ENCODE peak calls at places on chromosomes 16 and 17, in nine cellular contexts. O, K, E, Q, A, U, G, J and W are unnamed samples.
A peak's percentile ranks its signal among the peaks of the same experiment; 100 is the strongest.

GRCh38 chr17:149897-150575 is 12.7 kb downstream of the SCGB1C2 start:
- DNase-seq in U (peak; percentile 4), K (no peak), A (no peak), Q (no peak), E (no peak), J (no peak), G (no peak), O (no peak), W (no peak)

GRCh38 chr17:70636517-70637133 is 467.3 kb downstream of the KCNJ2 start:
- DNase-seq in K (peak; percentile 26), E (no peak), J (no peak), G (no peak), A (no peak), O (peak; percentile 64), U (no peak), Q (peak; percentile 49), W (peak; percentile 70)

GRCh38 chr16:54645328-54645727 is 285.3 kb upstream of the IRX5 start:
- DNase-seq in U (no peak), Q (no peak), O (no peak), G (no peak), K (no peak), J (no peak), E (no peak), A (no peak), W (no peak)

GRCh38 chr16:81520560-81521135 is 76.0 kb downstream of the CMIP start:
- DNase-seq in Q (no peak), U (no peak), E (no peak), O (no peak), K (no peak), J (no peak), G (no peak), A (no peak), W (no peak)

GRCh38 chr17:60292697-60293096 is 99.2 kb downstream of the USP32 start:
- DNase-seq in G (no peak), K (no peak), O (no peak), U (no peak), J (no peak), E (no peak), Q (no peak), A (no peak), W (no peak)

GRCh38 chr16:12646490-12647274 is 157.0 kb downstream of the CPPED1 start:
- DNase-seq in U (no peak), O (no peak), J (no peak), K (peak; percentile 6), E (peak; percentile 77), Q (peak; percentile 24), G (no peak), A (no peak), W (peak; percentile 3)

GRCh38 chr16:78240459-78241222 is 141.2 kb downstream of the WWOX start:
- DNase-seq in O (no peak), K (no peak), G (no peak), A (no peak), U (no peak), E (no peak), Q (no peak), J (no peak), W (no peak)

GRCh38 chr16:17235147-17235817 is 235.5 kb downstream of the XYLT1 start:
- DNase-seq in U (no peak), O (no peak), E (no peak), A (no peak), G (no peak), Q (peak; percentile 25), J (no peak), K (no peak), W (no peak)

GRCh38 chr16:74999683-75000480 is 1.1 kb downstream of the ZNRF1 start:
- DNase-seq in U (peak; percentile 73), Q (no peak), K (peak; percentile 46), E (peak; percentile 61), J (no peak), A (peak; percentile 43), O (peak; percentile 42), G (no peak), W (no peak)

GRCh38 chr17:51759260-51759659 is 399.3 kb downstream of the CA10 start:
- DNase-seq in U (no peak), K (no peak), Q (no peak), E (no peak), A (no peak), J (no peak), G (no peak), O (no peak), W (no peak)

GRCh38 chr16:30488764-30489595 is 16.4 kb downstream of the ITGAL start:
- DNase-seq in G (no peak), K (no peak), J (no peak), A (no peak), U (no peak), Q (no peak), O (no peak), E (no peak), W (peak; percentile 29)

GRCh38 chr17:35752945-35753764 is at the start of gene GAS2L2:
- DNase-seq in Q (no peak), O (no peak), U (no peak), J (no peak), K (no peak), A (no peak), E (no peak), G (no peak), W (peak; percentile 30)

GRCh38 chr17:20966869-20967268 is 75.9 kb downstream of the USP22 start:
- DNase-seq in U (no peak), G (no peak), K (no peak), Q (no peak), O (no peak), A (no peak), E (no peak), J (no peak), W (no peak)

GRCh38 chr16:75301804-75302203 is 50.4 kb upstream of the BCAR1 start:
- DNase-seq in O (no peak), K (no peak), Q (no peak), A (no peak), E (no peak), G (no peak), U (no peak), J (no peak), W (no peak)

GRCh38 chr16:78551487-78552085 is 452.1 kb downstream of the WWOX start:
- DNase-seq in K (no peak), E (no peak), J (no peak), G (no peak), A (no peak), U (no peak), Q (no peak), O (no peak), W (no peak)

GRCh38 chr17:64008830-64009229 is 10.7 kb downstream of the PRR29 start:
- DNase-seq in G (no peak), A (no peak), J (no peak), K (no peak), O (no peak), U (no peak), E (no peak), Q (no peak), W (no peak)

GRCh38 chr17:2064980-2065785 is 10.3 kb downstream of the HIC1 start:
- DNase-seq in J (no peak), U (peak; percentile 71), K (peak; percentile 69), Q (peak; percentile 87), O (peak; percentile 80), G (no peak), A (peak; percentile 71), E (no peak), W (peak; percentile 92)

GRCh38 chr16:22693670-22694340 is 120.2 kb upstream of the HS3ST2 start:
- DNase-seq in A (no peak), J (no peak), O (no peak), G (no peak), U (no peak), Q (no peak), K (no peak), E (no peak), W (no peak)

GRCh38 chr16:29901607-29901945 is 1.3 kb downstream of the ASPHD1 start:
- DNase-seq in A (no peak), O (no peak), J (no peak), K (no peak), Q (no peak), U (no peak), G (no peak), E (no peak), W (no peak)

GRCh38 chr17:78359216-78359935 is 501 bp downstream of the SOCS3 start:
- DNase-seq in K (no peak), U (no peak), J (no peak), A (peak; percentile 43), G (no peak), E (no peak), O (peak; percentile 48), Q (no peak), W (peak; percentile 72)

GRCh38 chr17:48540213-48540612 is 4.7 kb downstream of the HOXB2 start:
- DNase-seq in K (peak; percentile 67), Q (no peak), U (no peak), E (no peak), J (no peak), G (no peak), A (no peak), O (no peak), W (no peak)
- H3K4me3 ChIP-seq in K (peak overlapping the region; percentile 1), Q (no peak overlapping the region), U (no peak overlapping the region), E (no peak overlapping the region), J (no peak overlapping the region), G (no peak overlapping the region), A (no peak overlapping the region), O (no peak overlapping the region), W (no peak overlapping the region)

GRCh38 chr16:67259705-67260104 is 10.9 kb downstream of the SLC9A5 start:
- DNase-seq in O (no peak), A (no peak), Q (no peak), E (no peak), K (no peak), J (no peak), U (no peak), G (no peak), W (no peak)
- TF ChIP-seq CTCF in O (no peak), A (no peak), Q (no peak), E (no peak), K (no peak), J (no peak), U (no peak), G (no peak), W (no peak)

GRCh38 chr17:3506054-3506453 is 30.3 kb downstream of the ASPA start:
- DNase-seq in E (no peak), Q (no peak), K (no peak), O (no peak), G (no peak), J (no peak), U (no peak), A (no peak), W (no peak)

GRCh38 chr17:3497101-3497500 is 21.3 kb downstream of the ASPA start:
- DNase-seq in U (no peak), A (no peak), K (no peak), Q (no peak), J (no peak), O (no peak), E (no peak), G (no peak), W (no peak)

GRCh38 chr17:3505008-3505407 is 29.2 kb downstream of the ASPA start:
- DNase-seq in E (no peak), O (no peak), A (no peak), K (no peak), J (no peak), U (no peak), Q (no peak), G (no peak), W (no peak)

GRCh38 chr17:3502466-3502865 is 26.7 kb downstream of the ASPA start:
- DNase-seq in J (no peak), U (no peak), E (no peak), K (no peak), Q (no peak), G (no peak), A (no peak), O (no peak), W (no peak)
- H3K4me3 ChIP-seq in J (no peak overlapping the region), U (no peak overlapping the region), E (no peak overlapping the region), K (no peak overlapping the region), Q (no peak overlapping the region), G (no peak overlapping the region), A (no peak overlapping the region), O (no peak overlapping the region), W (no peak overlapping the region)

GRCh38 chr17:74748529-74749261 is at the start of gene NHERF1:
- DNase-seq in G (peak; percentile 71), A (peak; percentile 96), U (peak; percentile 98), Q (peak; percentile 79), O (peak; percentile 87), E (peak; percentile 97), J (peak; percentile 88), K (no peak), W (peak; percentile 92)
- TF ChIP-seq CTCF in G (no peak), A (no peak), U (no peak), Q (no peak), O (no peak), E (peak; percentile 15), J (no peak), K (no peak), W (peak; percentile 12)